ENCODE peak calls at places on chromosomes 4 and X, in four cellular contexts. Q, S, P and H are unnamed samples.

GRCh38 chr4:109441858-109442480 is 8.4 kb downstream of the SEC24B start:
- DNase-seq in Q (no peak), S (no peak), P (peak; percentile 42), H (no peak)

GRCh38 chr4:62550106-62550505 is 1350.0 kb downstream of the ADGRL3 start:
- DNase-seq in Q (no peak), S (no peak), P (no peak), H (no peak)

GRCh38 chr4:1603413-1604135 is 80.5 kb downstream of the FAM53A start:
- DNase-seq in Q (no peak), S (no peak), P (no peak), H (no peak)

GRCh38 chrX:119756926-119757635 is 1.3 kb upstream of the SOWAHD start:
- DNase-seq in Q (no peak), S (no peak), P (no peak), H (no peak)

GRCh38 chrX:70454441-70455365 is 10.1 kb downstream of the DLG3 start:
- DNase-seq in Q (peak; percentile 85), S (peak; percentile 92), P (peak; percentile 23), H (peak; percentile 87)

GRCh38 chr4:100605144-100605543 is 87.3 kb upstream of the EMCN start:
- DNase-seq in Q (no peak), S (no peak), P (no peak), H (no peak)

GRCh38 chr4:77174426-77174825 is 17.4 kb downstream of the CCNG2 start:
- DNase-seq in Q (no peak), S (no peak), P (peak; percentile 27), H (no peak)

GRCh38 chrX:127259742-127260141 is 440.2 kb downstream of the PRR32 start:
- DNase-seq in Q (no peak), S (no peak), P (no peak), H (no peak)

GRCh38 chr4:338759-339097 is 1.1 kb downstream of the ZNF141 start:
- DNase-seq in Q (no peak), S (no peak), P (no peak), H (no peak)

DNA sequence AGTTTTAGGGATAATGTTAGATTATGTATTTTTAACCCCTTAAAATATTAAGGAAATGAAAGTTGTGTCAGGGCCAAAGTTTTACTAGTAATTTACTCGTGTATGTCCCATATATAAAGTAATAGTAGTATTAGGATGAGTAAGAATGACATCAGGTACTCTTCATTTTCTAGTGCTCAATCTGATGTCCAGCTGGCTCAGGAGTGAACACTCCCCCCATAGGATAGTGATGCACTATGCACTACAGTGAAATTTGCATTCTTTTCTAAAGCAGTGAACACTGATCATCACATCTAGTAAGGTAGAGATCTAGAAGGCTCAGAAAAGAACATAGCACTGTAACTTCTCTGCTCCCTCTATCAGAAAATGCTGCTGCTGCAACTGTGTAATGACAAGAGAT is 409.7 kb downstream of the GLUD2 start:
- DNase-seq in Q (no peak), S (no peak), P (no peak), H (no peak)
- H3K4me1 ChIP-seq in Q (no peaks in the 10 kb centered on the region), S (no peaks in the 10 kb centered on the region), P (no peaks in the 10 kb centered on the region), H (no peaks in the 10 kb centered on the region)

DNA sequence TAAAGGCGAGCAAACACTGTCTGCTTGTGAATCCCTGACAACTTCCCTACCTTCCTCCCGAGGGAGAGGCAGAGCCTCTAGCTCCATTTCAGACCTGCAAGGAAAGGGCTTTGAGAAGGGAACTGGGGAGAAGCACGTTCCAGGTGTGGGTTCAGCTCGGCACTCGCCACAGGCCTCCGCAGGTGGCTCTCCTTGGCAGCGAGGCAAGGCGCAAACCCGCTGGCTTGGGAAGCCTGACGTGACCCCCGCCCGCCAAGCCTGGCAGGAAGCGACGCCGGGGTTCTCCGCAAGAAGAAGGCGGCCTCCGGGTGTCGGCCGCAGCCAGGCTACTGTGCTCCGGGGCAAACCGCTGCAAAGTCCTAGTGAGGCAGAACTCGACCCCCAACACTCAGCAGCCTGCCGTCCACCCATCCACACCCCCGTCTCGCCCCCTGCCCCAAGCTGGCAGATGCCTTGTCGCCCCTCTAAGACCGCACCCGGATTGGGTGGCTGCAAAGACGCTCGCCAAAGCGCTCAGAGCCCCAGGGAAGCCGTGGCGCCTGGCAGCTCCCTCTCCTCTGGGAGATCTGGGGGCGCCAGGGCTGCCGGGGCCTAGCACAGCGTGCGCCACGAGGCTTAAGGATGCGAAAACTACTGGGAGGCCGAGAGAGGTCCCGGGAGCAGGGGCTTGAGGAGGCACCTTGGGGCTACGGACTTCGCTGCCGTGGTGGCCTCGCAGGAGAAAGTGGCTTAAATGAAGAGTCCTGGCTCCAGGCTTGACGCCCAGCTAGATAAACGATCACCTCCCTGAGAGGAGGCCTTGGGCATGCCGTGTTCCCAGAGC is 21.8 kb downstream of the NKX3-2 start:
- DNase-seq in Q (no peak), S (peak; percentile 4), P (no peak), H (no peak)
- TF ChIP-seq EZH2 in Q (peak; percentile 99), S (no peak), P (peak; percentile 51), H (no peak)

GRCh38 chrX:153802513-153803045 is 8.1 kb downstream of the SSR4 start:
- DNase-seq in Q (no peak), S (no peak), P (no peak), H (no peak)
- H3K9me3 ChIP-seq in Q (no peaks in the 10 kb centered on the region), S (no peaks in the 10 kb centered on the region), P (no peaks in the 10 kb centered on the region), H (no peaks in the 10 kb centered on the region)

GRCh38 chr4:6110681-6111353 is 89.5 kb downstream of the JAKMIP1 start:
- DNase-seq in Q (no peak), S (no peak), P (no peak), H (no peak)
- H3K4me1 ChIP-seq in Q (peaks cover 1% of the 10 kb centered on the region), S (no peaks in the 10 kb centered on the region), P (no peaks in the 10 kb centered on the region), H (no peaks in the 10 kb centered on the region)

DNA sequence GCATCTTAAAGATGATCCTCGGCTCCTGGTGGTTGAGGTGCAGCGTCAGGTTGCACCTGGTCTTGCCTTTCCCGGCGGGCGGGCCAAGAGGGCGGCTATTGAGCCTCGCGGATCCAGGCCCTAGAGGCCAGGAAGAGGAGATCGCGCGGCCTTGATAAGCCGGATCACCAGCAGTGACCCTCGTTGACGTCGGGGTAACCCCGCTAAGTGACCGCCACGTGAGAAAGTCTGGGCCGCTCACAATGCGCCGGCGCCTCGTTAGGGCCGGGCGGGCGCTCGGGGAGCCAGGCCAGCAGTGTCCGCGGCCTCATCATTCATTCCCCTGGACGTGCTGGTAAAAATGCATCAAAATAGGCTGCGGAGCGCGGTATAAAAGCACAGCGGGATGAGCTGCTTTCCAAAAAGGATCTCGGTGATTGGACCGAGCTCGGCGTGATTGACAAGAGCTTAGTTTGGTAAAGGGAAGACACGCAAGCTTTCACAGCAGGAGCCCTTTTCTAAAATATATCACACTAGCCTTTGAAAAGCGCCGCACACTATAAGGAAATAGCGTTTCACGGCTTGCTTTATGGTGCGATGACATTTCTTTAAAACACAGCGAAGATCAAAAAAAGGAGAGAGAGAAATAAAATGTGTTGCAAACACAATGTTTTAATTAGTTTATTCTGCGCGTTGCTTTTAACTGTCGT is 15.9 kb upstream of the ZIC3 start:
- DNase-seq in Q (no peak), S (no peak), P (no peak), H (no peak)
- TF ChIP-seq EZH2 in Q (no peak), S (no peak), P (peak; percentile 52), H (no peak)

DNA sequence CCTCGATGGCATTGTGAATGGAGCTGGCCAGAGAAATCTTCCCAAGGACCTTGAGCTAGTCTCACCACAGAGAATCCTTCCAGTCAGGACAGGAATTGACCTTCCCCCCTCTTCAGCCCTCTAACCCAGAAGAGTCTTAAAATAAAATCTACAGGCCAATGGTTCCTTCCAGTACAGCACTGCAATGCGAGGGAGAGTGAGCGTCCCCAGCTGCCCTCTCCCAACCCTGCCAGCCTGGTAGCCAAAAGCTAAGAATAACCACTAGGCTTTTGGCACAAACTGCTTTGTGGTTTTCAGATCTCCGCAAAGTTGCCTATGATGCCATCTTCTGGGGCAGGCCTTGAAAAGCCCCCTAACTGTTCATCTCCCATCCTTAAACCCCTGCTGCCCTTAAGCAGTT is 175.1 kb downstream of the AR start:
- DNase-seq in Q (no peak), S (no peak), P (no peak), H (no peak)
- H3K9me3 ChIP-seq in Q (no peaks in the 10 kb centered on the region), S (no peaks in the 10 kb centered on the region), P (no peaks in the 10 kb centered on the region), H (no peaks in the 10 kb centered on the region)

GRCh38 chrX:65685112-65685511 is 17.7 kb downstream of the MSN start:
- DNase-seq in Q (no peak), S (no peak), P (no peak), H (no peak)
- H3K4me1 ChIP-seq in Q (no peaks in the 10 kb centered on the region), S (peaks cover 10% of the 10 kb centered on the region), P (peaks cover 33% of the 10 kb centered on the region), H (peaks cover 5% of the 10 kb centered on the region)

GRCh38 chr4:128281354-128281753 is 6.3 kb downstream of the PGRMC2 start:
- DNase-seq in Q (no peak), S (no peak), P (no peak), H (no peak)
- TF ChIP-seq EZH2 in Q (no peak), S (no peak), P (no peak), H (no peak)

GRCh38 chrX:79243691-79244090 is 99.2 kb downstream of the GPR174 start:
- DNase-seq in Q (no peak), S (no peak), P (no peak), H (no peak)
- H3K9me3 ChIP-seq in Q (no peaks in the 10 kb centered on the region), S (no peaks in the 10 kb centered on the region), P (no peaks in the 10 kb centered on the region), H (no peaks in the 10 kb centered on the region)

DNA sequence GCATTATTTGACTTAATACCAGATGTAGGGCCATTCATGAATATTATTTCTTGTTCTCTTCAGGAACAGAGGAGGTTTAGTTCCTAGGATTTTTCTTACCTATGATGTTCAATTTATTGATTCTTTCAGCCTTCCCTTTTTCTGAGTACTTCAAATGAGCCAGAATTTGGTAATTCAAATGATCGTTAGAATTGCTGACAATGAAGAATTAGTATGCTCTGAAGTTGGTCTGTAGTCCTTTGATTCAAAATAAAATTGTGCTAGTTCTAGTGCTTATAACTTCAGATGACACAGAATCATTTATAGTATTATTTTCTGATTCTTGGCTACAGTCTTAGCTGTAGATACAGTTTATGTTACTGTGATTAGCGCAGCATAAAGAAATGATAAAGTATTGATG is 35.2 kb upstream of the WDR17 start:
- DNase-seq in Q (no peak), S (no peak), P (no peak), H (no peak)
- H3K4me1 ChIP-seq in Q (no peaks in the 10 kb centered on the region), S (no peaks in the 10 kb centered on the region), P (no peaks in the 10 kb centered on the region), H (no peaks in the 10 kb centered on the region)